ENCODE peak calls at places on chromosome 12, in four cellular contexts. F is PC-3, X is neuronal stem cell, Q is GM12878. S is an unnamed sample. For H3K36me3, the result is how much of the 10 kb centered on the place peaks cover.

GRCh38 chr12:104506691-104507401 is 50.1 kb downstream of the CHST11 start:
- DNase-seq in F (no peak), X (no peak), Q (no peak), S (no peak)

GRCh38 chr12:63770375-63770774 is 9.3 kb upstream of the RXYLT1 start:
- DNase-seq in F (no peak), X (no peak), Q (no peak), S (no peak)

GRCh38 chr12:50102186-50102585 is 1.6 kb upstream of the GPD1 start:
- DNase-seq in F (no peak), X (no peak), Q (no peak), S (no peak)

GRCh38 chr12:100767950-100768349 is 26.6 kb upstream of the ANO4 start:
- DNase-seq in F (no peak), X (no peak), Q (no peak), S (no peak)

GRCh38 chr12:118981285-118982201 is at the start of gene SRRM4:
- DNase-seq in F (no peak), X (peak), Q (no peak), S (no peak)

GRCh38 chr12:51270847-51271518 is 768 bp upstream of the SMAGP start:
- DNase-seq in F (peak), X (no peak), Q (no peak), S (no peak)

GRCh38 chr12:80707126-80707829 is at the start of gene MYF6:
- DNase-seq in F (no peak), X (no peak), Q (no peak), S (no peak)

GRCh38 chr12:40552868-40553267 is 139.4 kb upstream of the CNTN1 start:
- DNase-seq in F (peak), X (no peak), Q (no peak), S (no peak)

GRCh38 chr12:51326762-51327439 is 2.9 kb upstream of the BIN2 start:
- DNase-seq in F (peak), X (no peak), Q (peak), S (no peak)

GRCh38 chr12:52608826-52609630 is 7.8 kb upstream of the KRT72 start:
- DNase-seq in F (no peak), X (no peak), Q (no peak), S (no peak)

GRCh38 chr12:56476143-56476542 is 7.8 kb downstream of the SPRYD4 start:
- DNase-seq in F (no peak), X (no peak), Q (no peak), S (no peak)

GRCh38 chr12:88952543-88952942 is 372.3 kb upstream of the KITLG start:
- DNase-seq in F (peak), X (no peak), Q (no peak), S (no peak)

GRCh38 chr12:5081016-5081415 is 37.3 kb downstream of the KCNA5 start:
- DNase-seq in F (no peak), X (no peak), Q (no peak), S (no peak)

GRCh38 chr12:130523208-130523607 is 185.5 kb downstream of the PIWIL1 start:
- DNase-seq in F (no peak), X (no peak), Q (no peak), S (no peak)

GRCh38 chr12:107311682-107312081 is 218.3 kb upstream of the CRY1 start:
- DNase-seq in F (no peak), X (no peak), Q (no peak), S (no peak)

GRCh38 chr12:65170245-65170881 is 980 bp downstream of the LEMD3 start:
- DNase-seq in F (peak), X (peak), Q (no peak), S (peak)

GRCh38 chr12:56084958-56085543 is 5.1 kb downstream of the ERBB3 start:
- DNase-seq in F (peak), X (no peak), Q (no peak), S (no peak)

GRCh38 chr12:51901121-51901812 is 6.0 kb upstream of the ACVRL1 start:
- DNase-seq in F (no peak), X (no peak), Q (no peak), S (no peak)

GRCh38 chr12:111436266-111436665 is 30.5 kb downstream of the SH2B3 start:
- DNase-seq in F (no peak), X (no peak), Q (no peak), S (no peak)

GRCh38 chr12:114963846-114964245 is 279.9 kb upstream of the TBX3 start:
- DNase-seq in F (no peak), X (no peak), Q (no peak), S (no peak)

GRCh38 chr12:51441583-51441982 is 17.0 kb downstream of the SLC4A8 start:
- DNase-seq in F (no peak), X (no peak), Q (no peak), S (no peak)

GRCh38 chr12:23911574-23911973 is 37.9 kb downstream of the SOX5 start:
- DNase-seq in F (no peak), X (no peak), Q (no peak), S (no peak)

GRCh38 chr12:68868043-68868790 is 60.2 kb downstream of the MDM2 start:
- DNase-seq in F (no peak), X (no peak), Q (no peak), S (no peak)

GRCh38 chr12:119679490-119679889 is 11.6 kb downstream of the PRKAB1 start:
- DNase-seq in F (no peak), X (no peak), Q (no peak), S (no peak)

GRCh38 chr12:42979746-42980145 is 390.2 kb upstream of the PRICKLE1 start:
- DNase-seq in F (no peak), X (no peak), Q (no peak), S (no peak)

GRCh38 chr12:42977451-42978230 is 388.1 kb upstream of the PRICKLE1 start:
- DNase-seq in F (peak), X (no peak), Q (no peak), S (no peak)

GRCh38 chr12:42982828-42983227 is 393.3 kb upstream of the PRICKLE1 start:
- DNase-seq in F (no peak), X (no peak), Q (no peak), S (no peak)

GRCh38 chr12:42978718-42979117 is 389.2 kb upstream of the PRICKLE1 start:
- DNase-seq in F (no peak), X (no peak), Q (no peak), S (no peak)

GRCh38 chr12:42981379-42981778 is 391.8 kb upstream of the PRICKLE1 start:
- DNase-seq in F (peak), X (no peak), Q (no peak), S (no peak)
- H3K27ac ChIP-seq in F (peak), X (no peak), Q (no peak), S (no peak)

GRCh38 chr12:70271025-70271424 is 27.8 kb downstream of the CNOT2 start:
- DNase-seq in F (no peak), X (no peak), Q (no peak), S (no peak)
- H3K36me3 ChIP-seq in F (under half), X (under half), Q (under half), S (under half)

GRCh38 chr12:25236190-25236589 is 14.5 kb downstream of the KRAS start:
- DNase-seq in F (no peak), X (no peak), Q (no peak), S (no peak)
- H3K27ac ChIP-seq in F (no peak), X (no peak), Q (no peak), S (no peak)

GRCh38 chr12:27309293-27309994 is 23.2 kb upstream of the BMAL2 start:
- DNase-seq in F (no peak), X (no peak), Q (no peak), S (no peak)
- H3K36me3 ChIP-seq in F (under half), X (half or more), Q (under half), S (under half)

GRCh38 chr12:47903927-47904646 is 707 bp downstream of the VDR start:
- DNase-seq in F (peak), X (no peak), Q (no peak), S (no peak)
- H3K27ac ChIP-seq in F (peak), X (no peak), Q (no peak), S (peak)

GRCh38 chr12:8050600-8051250 is 15.4 kb downstream of the C3AR1 start:
- DNase-seq in F (no peak), X (no peak), Q (no peak), S (no peak)
- H3K36me3 ChIP-seq in F (under half), X (half or more), Q (under half), S (under half)